ENCODE peak calls at places on chromosomes 2 and 18, in ten cellular contexts. R, K, Z, D, C, F, O, G, M and I are unnamed samples.

GRCh38 chr2:148528356-148529064 is 116.0 kb upstream of the EPC2 start:
- DNase-seq in K (no peak), R (no peak), F (no peak), D (no peak), O (no peak), M (no peak), Z (no peak), C (no peak), G (no peak), I (no peak)

GRCh38 chr18:62442391-62442790 is 80.4 kb upstream of the ZCCHC2 start:
- DNase-seq in Z (no peak), F (no peak), R (no peak), D (no peak), O (no peak), K (no peak), C (no peak), G (no peak), M (no peak), I (no peak)

GRCh38 chr2:201358684-201359083 is 1.5 kb upstream of the FLACC1 start:
- DNase-seq in F (no peak), R (no peak), G (peak; percentile 92), O (no peak), Z (no peak), K (no peak), D (no peak), M (peak; percentile 15), C (peak; percentile 63), I (no peak)

GRCh38 chr2:219332542-219332941 is at the start of gene RESP18:
- DNase-seq in O (no peak), D (no peak), Z (no peak), F (no peak), G (no peak), M (no peak), R (no peak), C (no peak), K (no peak), I (no peak)

GRCh38 chr2:5495616-5496015 is 196.6 kb upstream of the SOX11 start:
- DNase-seq in C (no peak), K (no peak), G (no peak), O (no peak), D (no peak), F (peak; percentile 54), M (no peak), R (no peak), Z (no peak), I (no peak)

GRCh38 chr2:202635441-202636296 is 900 bp downstream of the FAM117B start:
- DNase-seq in K (peak; percentile 92), D (peak; percentile 91), Z (no peak), R (peak; percentile 89), G (peak; percentile 70), C (peak; percentile 62), M (peak; percentile 86), O (peak; percentile 91), F (peak; percentile 82), I (peak; percentile 91)

GRCh38 chr2:234289789-234290188 is 207.1 kb downstream of the ARL4C start:
- DNase-seq in R (no peak), K (peak; percentile 45), C (peak; percentile 74), G (peak; percentile 90), D (no peak), O (no peak), M (peak; percentile 55), Z (no peak), F (no peak), I (no peak)

GRCh38 chr2:224807153-224807964 is 91.2 kb upstream of the CCDC195 start:
- DNase-seq in D (no peak), Z (no peak), G (peak; percentile 93), F (no peak), K (no peak), C (no peak), M (no peak), R (no peak), O (no peak), I (no peak)

GRCh38 chr18:8800041-8800441 is 94.7 kb downstream of the MTCL1 start:
- DNase-seq in D (peak; percentile 82), R (no peak), K (no peak), M (no peak), C (peak; percentile 21), G (no peak), F (no peak), Z (no peak), O (no peak), I (no peak)

GRCh38 chr2:29212009-29212408 is 96.8 kb downstream of the CLIP4 start:
- DNase-seq in K (no peak), Z (no peak), M (no peak), G (no peak), F (no peak), D (no peak), C (no peak), R (peak; percentile 39), O (no peak), I (no peak)
- TF ChIP-seq CTCF in K (no peak), Z (peak; percentile 68), M (no peak), G (no peak), F (no peak), D (no peak), C (no peak), R (peak; percentile 70), O (no peak), I (no peak)

DNA sequence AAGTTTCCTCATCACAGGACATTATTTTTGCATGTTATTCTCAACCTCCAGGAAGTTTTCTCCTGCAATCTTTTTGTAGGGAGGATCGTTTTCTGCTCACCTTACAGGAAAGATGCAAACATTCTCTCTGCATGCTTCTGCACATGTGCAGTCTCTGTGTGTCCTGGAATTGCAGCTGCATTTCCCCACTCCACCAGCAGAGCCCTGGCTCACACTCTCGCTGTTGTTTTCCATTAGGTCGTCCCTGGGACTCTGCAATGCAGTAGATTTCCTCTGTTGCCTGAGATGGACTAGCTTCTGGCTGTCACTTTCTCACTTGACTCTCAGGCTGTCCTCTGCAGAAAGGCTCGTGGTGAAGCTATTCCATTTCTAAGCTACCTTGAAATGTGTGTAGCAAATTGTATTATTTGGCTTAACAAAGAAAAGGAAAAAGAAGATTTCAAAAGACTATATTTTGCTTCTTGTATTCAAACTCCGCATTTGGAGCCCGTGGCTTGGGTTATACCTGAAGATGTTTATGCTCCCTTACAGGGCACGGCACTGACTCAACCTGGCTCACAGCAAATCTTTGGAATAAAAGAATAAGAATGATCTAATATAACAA is 346.7 kb downstream of the RAD51AP2 start:
- DNase-seq in D (peak; percentile 47), M (no peak), Z (no peak), C (peak; percentile 12), G (peak; percentile 51), K (no peak), O (no peak), F (peak; percentile 45), R (peak; percentile 45), I (no peak)
- TF ChIP-seq CTCF in D (peak; percentile 36), M (peak; percentile 7), Z (peak; percentile 63), C (peak; percentile 39), G (peak; percentile 85), K (no peak), O (peak; percentile 18), F (peak; percentile 69), R (peak; percentile 64), I (peak; percentile 47)

DNA sequence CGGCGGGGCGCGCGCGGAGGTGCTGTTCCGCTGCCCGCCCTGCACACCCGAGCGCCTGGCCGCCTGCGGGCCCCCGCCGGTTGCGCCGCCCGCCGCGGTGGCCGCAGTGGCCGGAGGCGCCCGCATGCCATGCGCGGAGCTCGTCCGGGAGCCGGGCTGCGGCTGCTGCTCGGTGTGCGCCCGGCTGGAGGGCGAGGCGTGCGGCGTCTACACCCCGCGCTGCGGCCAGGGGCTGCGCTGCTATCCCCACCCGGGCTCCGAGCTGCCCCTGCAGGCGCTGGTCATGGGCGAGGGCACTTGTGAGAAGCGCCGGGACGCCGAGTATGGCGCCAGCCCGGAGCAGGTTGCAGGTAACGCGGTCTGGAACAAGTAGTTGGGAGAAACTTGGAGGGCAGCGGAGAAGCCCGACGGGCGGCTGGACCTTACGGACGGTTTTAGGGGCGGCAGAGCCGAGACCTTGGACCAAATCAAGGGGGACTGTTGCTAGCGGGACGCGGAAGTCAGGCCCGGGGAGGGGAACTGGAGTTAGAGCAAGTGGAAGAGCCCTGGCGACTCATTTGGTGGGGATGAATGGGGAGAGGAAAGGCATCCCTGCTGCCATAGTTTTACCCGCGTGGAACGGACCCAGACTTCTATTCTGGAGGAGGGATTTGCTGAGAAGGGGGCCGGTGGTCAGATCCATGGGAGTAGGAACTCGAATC is 546 bp downstream of the IGFBP2 start:
- DNase-seq in M (peak; percentile 25), G (no peak), D (peak; percentile 60), O (peak; percentile 21), Z (peak; percentile 91), R (no peak), C (no peak), F (peak; percentile 61), K (peak; percentile 62), I (no peak)
- TF ChIP-seq CTCF in M (no peak), G (no peak), D (no peak), O (no peak), Z (no peak), R (no peak), C (no peak), F (no peak), K (no peak), I (no peak)

GRCh38 chr18:77705301-77705700 is 455.7 kb downstream of the GALR1 start:
- DNase-seq in D (no peak), M (no peak), K (no peak), F (no peak), G (no peak), C (no peak), O (no peak), Z (no peak), R (no peak), I (no peak)

GRCh38 chr18:77701977-77702376 is 452.3 kb downstream of the GALR1 start:
- DNase-seq in M (no peak), Z (no peak), D (no peak), K (no peak), C (no peak), R (no peak), G (no peak), F (no peak), O (no peak), I (no peak)

GRCh38 chr18:77700051-77700450 is 450.4 kb downstream of the GALR1 start:
- DNase-seq in D (no peak), O (no peak), M (no peak), R (no peak), K (no peak), G (no peak), C (no peak), F (no peak), Z (no peak), I (no peak)

GRCh38 chr18:77702686-77703085 is 453.0 kb downstream of the GALR1 start:
- DNase-seq in C (peak; percentile 12), F (peak; percentile 5), M (peak; percentile 1), G (peak; percentile 4), R (peak; percentile 10), O (no peak), D (peak; percentile 16), K (no peak), Z (no peak), I (no peak)
- TF ChIP-seq CTCF in C (no peak), F (no peak), M (peak; percentile 38), G (no peak), R (peak; percentile 45), O (no peak), D (no peak), K (no peak), Z (peak; percentile 66), I (peak; percentile 39)

GRCh38 chr2:37648316-37649011 is 23.0 kb downstream of the CDC42EP3 start:
- DNase-seq in F (peak; percentile 23), R (no peak), K (peak; percentile 59), D (peak; percentile 38), C (peak; percentile 38), O (peak; percentile 62), G (no peak), Z (no peak), M (no peak), I (peak; percentile 45)
- TF ChIP-seq CTCF in F (peak; percentile 9), R (peak; percentile 8), K (no peak), D (no peak), C (peak; percentile 5), O (no peak), G (no peak), Z (no peak), M (no peak), I (peak; percentile 9)